ENCODE peak calls at places on chromosomes 11 and 22, in ten cellular contexts. C, S, U, O, M, H, B, P, Q and E are unnamed samples.

GRCh38 chr22:29096736-29097669 is 24.2 kb downstream of the KREMEN1 start:
- DNase-seq in O (no peak), S (peak), Q (no peak), C (no peak), B (no peak), P (no peak), U (peak), H (no peak), M (no peak), E (no peak)

GRCh38 chr22:36423461-36424404 is 36.0 kb upstream of the MYH9 start:
- DNase-seq in B (no peak), H (no peak), O (no peak), C (no peak), Q (no peak), S (no peak), M (no peak), U (no peak), P (no peak), E (no peak)

GRCh38 chr22:26847816-26848215 is 190.4 kb downstream of the MIAT start:
- DNase-seq in S (no peak), B (no peak), U (no peak), C (no peak), H (no peak), O (no peak), P (no peak), Q (no peak), M (no peak), E (no peak)

GRCh38 chr11:85946221-85946620 is 91.0 kb downstream of the CCDC83 start:
- DNase-seq in P (no peak), S (peak), B (no peak), C (no peak), H (no peak), O (no peak), Q (no peak), U (no peak), M (no peak), E (no peak)

GRCh38 chr11:57514538-57515331 is 767 bp downstream of the SLC43A1 start:
- DNase-seq in P (peak), B (peak), Q (no peak), H (peak), M (no peak), U (no peak), S (peak), O (no peak), C (no peak), E (peak)

GRCh38 chr11:86091566-86091965 is 22.7 kb upstream of the PICALM start:
- DNase-seq in B (no peak), S (peak), U (no peak), C (no peak), P (peak), M (peak), Q (no peak), O (no peak), H (no peak), E (no peak)

GRCh38 chr11:62707277-62707771 is at the start of the genes BSCL2 and GNG3:
- DNase-seq in S (no peak), U (no peak), O (peak), P (no peak), B (no peak), M (no peak), C (no peak), H (no peak), Q (peak), E (no peak)

GRCh38 chr11:57049749-57050148 is 61.0 kb downstream of the OR5AK2 start:
- DNase-seq in B (no peak), C (no peak), U (no peak), H (no peak), Q (no peak), S (no peak), P (no peak), O (no peak), M (no peak), E (no peak)

GRCh38 chr11:108340958-108341357 is 118.1 kb downstream of the ATM start:
- DNase-seq in O (no peak), Q (peak), M (no peak), S (no peak), B (no peak), C (peak), U (no peak), H (no peak), P (no peak), E (no peak)

GRCh38 chr11:128336203-128336602 is 251.2 kb downstream of the ETS1 start:
- DNase-seq in O (no peak), U (no peak), S (no peak), B (no peak), P (peak), Q (peak), C (peak), H (no peak), M (no peak), E (no peak)

GRCh38 chr22:39003165-39003638 is 10.9 kb upstream of the APOBEC3C start:
- DNase-seq in S (peak), B (peak), H (peak), M (peak), U (peak), O (peak), P (peak), C (peak), Q (peak), E (peak)

GRCh38 chr11:115255006-115255762 is 249.0 kb downstream of the CADM1 start:
- DNase-seq in H (no peak), P (no peak), O (no peak), S (no peak), U (no peak), C (peak), B (no peak), M (no peak), Q (no peak), E (no peak)

GRCh38 chr11:3144296-3145205 is 20.6 kb downstream of the OSBPL5 start:
- DNase-seq in U (no peak), O (no peak), P (no peak), B (no peak), S (no peak), H (no peak), C (no peak), M (no peak), Q (no peak), E (no peak)

GRCh38 chr22:38162881-38163843 is 18.5 kb downstream of the PLA2G6 start:
- DNase-seq in B (no peak), H (no peak), C (no peak), O (no peak), P (no peak), M (no peak), Q (no peak), S (no peak), U (no peak), E (no peak)

GRCh38 chr22:40487663-40488249 is 117.4 kb downstream of the SGSM3 start:
- DNase-seq in O (no peak), S (peak), U (no peak), Q (peak), C (peak), H (no peak), M (no peak), P (peak), B (no peak), E (no peak)

GRCh38 chr11:19080579-19080993 is 20.1 kb upstream of the MRGPRX2 start:
- DNase-seq in C (peak), P (peak), H (no peak), Q (no peak), O (no peak), S (no peak), M (peak), U (no peak), B (no peak), E (no peak)

GRCh38 chr11:2511421-2512369 is 66.9 kb downstream of the KCNQ1 start:
- DNase-seq in M (no peak), O (no peak), S (no peak), H (no peak), P (no peak), Q (no peak), B (no peak), C (no peak), U (no peak), E (no peak)

GRCh38 chr11:8908099-8908498 is 2.9 kb upstream of the AKIP1 start:
- DNase-seq in Q (no peak), C (no peak), B (no peak), P (no peak), U (no peak), M (no peak), O (no peak), S (no peak), H (no peak), E (no peak)

GRCh38 chr11:28767574-28767973 is 659.4 kb downstream of the METTL15 start:
- DNase-seq in M (no peak), U (no peak), C (no peak), O (no peak), S (no peak), H (no peak), P (peak), B (no peak), Q (peak), E (no peak)

GRCh38 chr11:27008811-27009535 is 15.1 kb downstream of the FIBIN start:
- DNase-seq in M (no peak), O (no peak), S (no peak), C (no peak), Q (no peak), B (no peak), P (no peak), U (no peak), H (no peak), E (no peak)

GRCh38 chr22:20223421-20224245 is 44.5 kb downstream of the RTN4R start:
- DNase-seq in C (no peak), U (no peak), Q (no peak), P (no peak), B (no peak), M (no peak), H (no peak), O (no peak), S (no peak), E (no peak)

GRCh38 chr11:116427337-116427902 is 345.4 kb downstream of the BUD13 start:
- DNase-seq in S (no peak), C (no peak), Q (no peak), O (no peak), P (no peak), H (no peak), U (no peak), M (no peak), B (no peak), E (no peak)

GRCh38 chr11:76626921-76627391 is 43.6 kb downstream of the LRRC32 start:
- DNase-seq in M (peak), O (no peak), S (no peak), U (no peak), B (no peak), P (no peak), Q (no peak), H (peak), C (no peak), E (no peak)

GRCh38 chr22:29072979-29073617 is at the start of gene KREMEN1:
- DNase-seq in C (no peak), B (no peak), M (no peak), S (no peak), Q (no peak), H (no peak), U (no peak), O (no peak), P (no peak), E (no peak)

GRCh38 chr11:126339866-126340434 is 15.5 kb upstream of the ST3GAL4 start:
- DNase-seq in S (no peak), C (peak), H (no peak), B (no peak), P (peak), U (peak), M (no peak), Q (peak), O (no peak), E (no peak)

GRCh38 chr11:35619030-35619753 is 932 bp downstream of the FJX1 start:
- DNase-seq in S (peak), C (peak), Q (peak), U (no peak), P (no peak), B (no peak), O (peak), M (no peak), H (no peak), E (peak)

GRCh38 chr22:47192106-47192650 is 429.7 kb downstream of the TBC1D22A start:
- DNase-seq in U (no peak), P (no peak), C (no peak), B (no peak), S (no peak), Q (no peak), H (no peak), M (no peak), O (no peak), E (no peak)

GRCh38 chr11:58513747-58514367 is 6.0 kb upstream of the OR5B21 start:
- DNase-seq in O (peak), S (peak), H (no peak), U (no peak), P (peak), C (peak), B (no peak), M (peak), Q (peak), E (no peak)

GRCh38 chr22:50246242-50247175 is 1.7 kb upstream of the TUBGCP6 start:
- DNase-seq in M (no peak), C (no peak), P (no peak), B (no peak), H (no peak), S (no peak), U (peak), Q (no peak), O (no peak), E (no peak)

GRCh38 chr11:87083029-87083428 is 45.3 kb downstream of the TMEM135 start:
- DNase-seq in P (no peak), Q (no peak), H (no peak), B (no peak), C (no peak), S (no peak), U (no peak), O (peak), M (no peak), E (no peak)

GRCh38 chr22:20128902-20129746 is 2.5 kb upstream of the ZDHHC8 start:
- DNase-seq in O (peak), P (peak), S (no peak), M (no peak), H (peak), B (peak), C (no peak), Q (peak), U (no peak), E (peak)

GRCh38 chr11:12777208-12777874 is 103.1 kb downstream of the TEAD1 start:
- DNase-seq in B (no peak), C (no peak), Q (no peak), O (no peak), U (no peak), H (no peak), M (no peak), P (peak), S (peak), E (no peak)

GRCh38 chr11:76166314-76166713 is 40.0 kb downstream of the WNT11 start:
- DNase-seq in O (no peak), S (no peak), Q (no peak), B (no peak), U (no peak), M (no peak), P (no peak), H (no peak), C (no peak), E (no peak)

GRCh38 chr11:79415912-79416311 is 24.9 kb downstream of the TENM4 start:
- DNase-seq in C (no peak), Q (no peak), M (no peak), B (no peak), H (no peak), O (no peak), P (no peak), U (no peak), S (no peak), E (no peak)

GRCh38 chr11:79415411-79415810 is 25.4 kb downstream of the TENM4 start:
- DNase-seq in S (no peak), Q (no peak), P (no peak), O (no peak), U (no peak), M (no peak), C (no peak), H (no peak), B (no peak), E (no peak)

GRCh38 chr11:79413258-79413657 is 27.6 kb downstream of the TENM4 start:
- DNase-seq in P (peak), C (no peak), Q (no peak), U (peak), O (no peak), S (peak), H (no peak), M (peak), B (no peak), E (no peak)

GRCh38 chr11:79414644-79415317 is 26.0 kb downstream of the TENM4 start:
- DNase-seq in M (peak), C (no peak), H (no peak), U (no peak), P (peak), Q (no peak), O (no peak), B (no peak), S (peak), E (no peak)

DNA sequence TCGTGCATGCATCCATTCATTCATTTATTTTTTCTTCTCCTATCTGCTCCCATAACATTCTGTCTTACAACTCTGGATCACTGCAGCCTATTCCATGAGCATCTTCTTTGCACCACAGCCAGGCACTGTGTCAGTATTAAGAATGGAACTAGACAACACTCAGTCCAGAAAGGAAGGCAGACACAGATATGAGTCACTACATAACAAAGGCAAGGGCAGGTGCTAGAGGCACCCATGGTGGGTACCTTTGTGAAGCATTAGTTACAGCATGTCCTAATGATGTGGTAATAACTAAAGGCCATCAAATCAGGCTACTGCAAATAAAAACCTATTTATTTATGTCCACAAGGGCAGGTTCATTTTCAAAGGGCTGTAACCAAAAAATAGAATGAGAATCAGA is 28.1 kb downstream of the TENM4 start:
- DNase-seq in M (no peak), B (no peak), U (no peak), O (no peak), Q (no peak), H (no peak), P (no peak), S (no peak), C (no peak), E (no peak)
- H3K4me3 ChIP-seq in M (no peak), B (no peak), U (no peak), O (no peak), Q (no peak), H (no peak), P (no peak), S (peak), C (no peak), E (no peak)

GRCh38 chr11:68683086-68683951 is 1.0 kb upstream of the GAL start:
- DNase-seq in B (no peak), C (no peak), U (no peak), Q (no peak), O (no peak), H (no peak), M (no peak), P (no peak), S (no peak), E (no peak)
- H3K4me3 ChIP-seq in B (no peak), C (no peak), U (no peak), Q (no peak), O (no peak), H (no peak), M (no peak), P (no peak), S (no peak), E (no peak)

DNA sequence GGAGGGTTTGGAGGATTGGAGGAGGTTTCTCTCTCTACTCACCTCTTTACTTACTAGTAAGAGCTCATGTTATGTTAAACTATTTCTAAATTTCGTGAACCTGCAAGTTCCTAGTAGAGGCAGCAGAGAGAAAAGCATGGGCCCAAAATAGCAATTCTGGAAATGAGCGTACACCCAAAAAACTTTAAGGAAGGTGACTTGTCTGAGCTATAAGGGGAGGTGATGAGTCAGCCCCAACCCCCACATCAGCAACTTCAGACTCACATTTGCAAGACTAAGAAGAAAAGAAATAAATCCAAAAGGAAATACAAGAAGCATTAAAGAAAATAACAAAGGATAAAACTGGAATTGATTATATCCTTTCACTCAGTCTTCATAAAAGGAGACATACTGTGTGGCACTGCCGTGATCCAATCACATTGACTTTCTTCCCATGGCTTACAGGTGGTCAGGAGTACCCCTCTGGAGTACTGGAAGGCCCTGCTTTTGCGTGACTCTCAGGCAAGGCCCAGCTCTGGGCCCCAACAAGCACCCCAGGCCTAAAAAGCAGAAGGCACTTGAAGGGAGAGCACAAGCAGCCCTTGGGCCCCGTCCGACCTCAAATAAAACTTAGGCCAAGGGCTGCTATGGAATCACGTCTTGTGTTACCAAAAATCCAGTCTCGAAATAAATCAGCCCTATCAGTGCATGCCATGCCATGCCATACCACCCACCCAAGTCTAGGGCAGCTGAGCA is 14.3 kb downstream of the PACSIN2 start:
- DNase-seq in P (peak), S (no peak), O (no peak), B (no peak), Q (no peak), C (no peak), U (no peak), H (no peak), M (no peak), E (no peak)
- H3K4me3 ChIP-seq in P (peak), S (no peak), O (no peak), B (no peak), Q (no peak), C (no peak), U (no peak), H (no peak), M (no peak), E (no peak)

GRCh38 chr11:326592-326841 is 5.9 kb upstream of the IFITM3 start:
- DNase-seq in O (no peak), S (no peak), B (no peak), Q (no peak), M (no peak), H (no peak), C (no peak), P (no peak), U (no peak), E (no peak)

GRCh38 chr11:325796-326591 is 5.3 kb upstream of the IFITM3 start:
- DNase-seq in C (no peak), U (no peak), M (no peak), S (no peak), H (no peak), O (no peak), Q (no peak), P (no peak), B (no peak), E (no peak)

GRCh38 chr11:327581-327923 is 6.9 kb upstream of the IFITM3 start:
- DNase-seq in C (no peak), S (no peak), P (peak), B (no peak), U (no peak), M (no peak), H (no peak), O (no peak), Q (no peak), E (no peak)

GRCh38 chr11:328012-328411 is 7.4 kb upstream of the IFITM3 start:
- DNase-seq in Q (no peak), M (no peak), U (no peak), H (no peak), C (no peak), P (no peak), S (no peak), B (no peak), O (no peak), E (no peak)

DNA sequence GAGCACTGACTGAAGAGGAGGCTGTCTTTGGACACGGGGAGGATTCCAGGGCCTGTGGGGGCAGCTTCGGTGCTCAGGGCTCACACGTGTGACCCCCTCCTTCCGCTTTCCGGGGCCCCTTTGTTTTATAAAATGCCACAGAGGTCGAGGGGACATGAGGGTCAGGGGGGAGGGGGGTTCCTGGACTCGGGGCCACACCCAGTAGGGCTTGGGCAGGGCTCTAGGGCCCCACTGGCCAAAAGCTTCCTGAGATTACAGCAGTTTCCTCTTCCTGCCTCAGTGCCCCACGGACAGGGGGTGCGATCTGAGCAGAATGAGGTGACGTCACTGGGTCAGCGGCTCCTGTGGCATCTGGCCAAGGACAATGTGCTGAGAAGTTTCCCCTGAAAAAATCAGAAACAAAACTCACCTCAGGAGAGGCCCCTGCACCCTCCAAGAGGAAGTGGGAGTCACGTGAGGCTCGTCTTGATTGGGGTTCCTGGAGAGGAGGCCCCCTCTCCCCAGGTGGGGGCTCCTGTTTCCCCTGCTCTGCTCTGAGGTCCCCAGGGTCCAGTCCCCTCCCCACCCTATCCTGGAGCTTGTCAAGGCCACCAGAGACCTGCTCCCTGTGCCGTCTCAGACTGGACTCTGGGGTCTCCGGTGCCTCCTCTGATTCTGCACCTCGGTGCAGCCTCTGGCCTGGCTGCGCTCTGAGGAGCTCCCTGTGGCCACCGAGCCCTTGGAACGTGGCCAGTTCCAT is 6.4 kb upstream of the IFITM3 start:
- DNase-seq in U (peak), M (no peak), B (peak), H (peak), O (no peak), P (peak), C (no peak), S (no peak), Q (no peak), E (peak)
- H3K4me3 ChIP-seq in U (peak), M (no peak), B (peak), H (no peak), O (no peak), P (no peak), C (no peak), S (peak), Q (no peak), E (peak)

GRCh38 chr11:65402790-65403189 is 16.4 kb downstream of the FRMD8 start:
- DNase-seq in B (no peak), P (no peak), O (no peak), U (no peak), H (no peak), M (no peak), C (no peak), S (no peak), Q (no peak), E (no peak)
- H3K4me3 ChIP-seq in B (no peak), P (no peak), O (no peak), U (no peak), H (no peak), M (no peak), C (no peak), S (no peak), Q (no peak), E (no peak)